ENCODE peak calls at places on chromosomes 11 and 22, in four cellular contexts. N is heart left ventricle, L is aorta, C is colonic mucosa. E is an unnamed sample.

GRCh38 chr11:86565787-86566186 is 106.6 kb downstream of the ME3 start:
- DNase-seq in C (no peak), N (no peak), L (no peak), E (no peak)

GRCh38 chr11:12474871-12475270 is 97.5 kb downstream of the PARVA start:
- DNase-seq in L (no peak), N (no peak), C (no peak), E (no peak)

GRCh38 chr11:117872962-117873827 is 3.3 kb downstream of the FXYD6 start:
- DNase-seq in L (no peak), C (no peak), N (no peak), E (no peak)

GRCh38 chr11:45850446-45850845 is 3.2 kb downstream of the CRY2 start:
- DNase-seq in L (no peak), C (no peak), N (no peak), E (no peak)

GRCh38 chr22:16824718-16825687 is at the start of gene XKR3:
- DNase-seq in N (no peak), C (no peak), L (no peak), E (no peak)

GRCh38 chr11:85495918-85496317 is 131.2 kb downstream of the DLG2 start:
- DNase-seq in C (no peak), N (no peak), L (no peak), E (no peak)

GRCh38 chr22:38450234-38450797 is 4.7 kb downstream of the KCNJ4 start:
- DNase-seq in N (peak; percentile 82), L (no peak), C (no peak), E (no peak)

GRCh38 chr11:108007819-108008218 is 879 bp upstream of the CUL5 start:
- DNase-seq in L (no peak), N (peak; percentile 29), C (no peak), E (no peak)

GRCh38 chr11:121881806-121882205 is 234.2 kb downstream of the BLID start:
- DNase-seq in L (no peak), C (no peak), N (no peak), E (no peak)

GRCh38 chr22:44648821-44649566 is 53.0 kb upstream of the PRR5 start:
- DNase-seq in C (peak; percentile 48), N (peak; percentile 41), L (peak; percentile 69), E (no peak)

GRCh38 chr11:536841-537621 is at the start of gene LRRC56:
- DNase-seq in L (peak; percentile 81), N (peak; percentile 74), C (peak; percentile 94), E (peak; percentile 65)

GRCh38 chr11:118783724-118784495 is 7.1 kb downstream of the DDX6 start:
- DNase-seq in L (peak; percentile 49), N (peak; percentile 83), C (no peak), E (no peak)

GRCh38 chr22:44089717-44090570 is 65.8 kb downstream of the PARVB start:
- DNase-seq in L (peak; percentile 21), C (no peak), N (no peak), E (no peak)

GRCh38 chr11:106986261-106986660 is 32.0 kb downstream of the GUCY1A2 start:
- DNase-seq in N (peak; percentile 18), C (no peak), L (no peak), E (no peak)

GRCh38 chr22:48233586-48233985 is 1471.1 kb downstream of the TBC1D22A start:
- DNase-seq in N (no peak), C (no peak), L (no peak), E (no peak)

GRCh38 chr11:126161146-126161458 is 50.3 kb downstream of the RPUSD4 start:
- DNase-seq in L (no peak), N (no peak), C (no peak), E (no peak)

GRCh38 chr11:111696556-111696955 is 69.6 kb downstream of the PPP2R1B start:
- DNase-seq in C (no peak), N (no peak), L (no peak), E (no peak)

GRCh38 chr22:40499187-40499753 is 128.9 kb downstream of the SGSM3 start:
- DNase-seq in L (no peak), N (no peak), C (no peak), E (no peak)

GRCh38 chr11:96168623-96169022 is 174.4 kb downstream of the MAML2 start:
- DNase-seq in N (peak; percentile 32), C (peak; percentile 34), L (no peak), E (no peak)

DNA sequence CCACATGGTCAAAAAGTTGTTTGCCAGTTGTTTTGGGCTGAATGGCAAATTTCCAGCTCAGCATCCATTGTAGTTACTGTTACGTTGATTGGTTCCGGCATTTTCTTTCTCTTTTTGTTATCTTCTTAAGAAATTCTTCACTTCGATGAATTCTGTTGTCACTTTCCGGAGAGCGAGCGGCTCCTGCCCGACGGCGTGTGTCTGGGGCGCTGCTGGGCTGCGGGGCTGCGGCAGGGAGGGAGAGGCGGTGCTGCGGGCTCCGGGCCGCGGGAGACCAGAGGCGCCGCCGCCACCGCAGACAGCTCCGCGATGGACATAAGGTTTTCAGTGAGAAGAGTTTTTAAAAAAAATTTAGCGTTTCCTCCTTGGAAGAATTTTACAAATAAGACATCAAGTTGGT is 117.4 kb downstream of the RRM1 start:
- DNase-seq in C (no peak), L (no peak), N (no peak), E (no peak)
- H3K4me3 ChIP-seq in C (no peak overlapping the region), L (no peak overlapping the region), N (no peak overlapping the region), E (no peak overlapping the region)

DNA sequence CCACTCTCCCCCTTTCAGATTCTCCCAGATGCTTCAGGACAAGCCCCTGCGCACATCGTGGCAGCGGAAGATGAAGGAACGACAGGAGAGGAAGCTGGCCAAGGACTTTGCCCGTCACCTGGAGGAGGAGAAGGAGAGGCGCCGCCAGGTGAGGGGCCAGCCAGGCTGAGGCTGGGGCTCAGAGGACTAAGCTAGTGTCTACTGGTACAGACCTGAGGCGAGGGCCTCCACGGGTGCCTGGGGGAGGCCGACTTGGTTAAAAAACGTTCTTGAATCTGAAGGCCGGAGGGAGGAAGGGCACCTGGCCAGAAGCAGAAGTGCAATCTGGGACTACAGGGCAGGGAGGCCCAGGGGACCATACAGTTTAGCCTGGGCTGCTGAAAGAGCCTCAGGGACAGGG is 6.0 kb downstream of the CCDC86 start:
- DNase-seq in C (no peak), N (no peak), L (no peak), E (no peak)
- H3K36me3 ChIP-seq in C (no peaks in the 10 kb centered on the region), N (no peaks in the 10 kb centered on the region), L (no peaks in the 10 kb centered on the region), E (peaks cover 65% of the 10 kb centered on the region)

GRCh38 chr22:22042009-22042408 is 59.4 kb upstream of the TOP3B start:
- DNase-seq in C (no peak), L (no peak), N (no peak), E (no peak)
- H3K4me3 ChIP-seq in C (no peak overlapping the region), L (no peak overlapping the region), N (no peak overlapping the region), E (no peak overlapping the region)

DNA sequence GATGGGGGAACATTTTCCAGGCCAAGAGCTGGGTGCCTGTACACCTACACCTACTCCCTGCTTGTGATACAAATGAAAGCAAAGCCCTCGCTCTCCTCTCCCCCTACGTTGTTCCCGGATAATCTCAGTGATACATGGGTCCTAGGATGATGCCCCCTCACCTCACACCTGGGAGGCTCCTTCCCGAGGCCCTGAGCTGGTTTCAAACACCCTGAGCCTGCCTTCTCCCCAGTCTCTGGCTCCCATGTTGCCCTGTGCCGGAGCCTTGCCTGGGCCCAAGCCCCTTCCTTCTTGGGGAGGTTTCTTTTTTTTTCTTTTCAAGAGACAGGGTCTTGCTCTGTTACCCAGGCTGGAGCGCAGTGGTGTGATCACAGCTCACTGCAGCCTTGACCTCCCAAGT is 23.3 kb downstream of the TRMU start:
- DNase-seq in N (no peak), C (no peak), L (peak; percentile 42), E (no peak)
- H3K36me3 ChIP-seq in N (no peaks in the 10 kb centered on the region), C (no peaks in the 10 kb centered on the region), L (no peaks in the 10 kb centered on the region), E (peaks cover 38% of the 10 kb centered on the region)

E was measured in HAP-1.